ENCODE peak calls at places on chromosomes 13 and 19, in four cellular contexts. One of them, this sample, is unnamed.

GRCh38 chr19:45568732-45569131 is 15.9 kb downstream of the OPA3 start:
- DNase-seq in fibroblast of mammary gland: peak
- DNase-seq in left lung: no peak
- DNase-seq in uterus: no peak
- DNase-seq in this sample: peak

GRCh38 chr13:41941174-41941573 is 19.7 kb downstream of the VWA8 start:
- DNase-seq in fibroblast of mammary gland: no peak
- DNase-seq in left lung: no peak
- DNase-seq in uterus: no peak
- DNase-seq in this sample: peak

GRCh38 chr13:63843766-63844699 is 2428.4 kb upstream of the PCDH20 start:
- DNase-seq in fibroblast of mammary gland: no peak
- DNase-seq in left lung: no peak
- DNase-seq in uterus: no peak
- DNase-seq in this sample: no peak

GRCh38 chr13:60453490-60453889 is 56.5 kb downstream of the TDRD3 start:
- DNase-seq in fibroblast of mammary gland: peak
- DNase-seq in left lung: no peak
- DNase-seq in uterus: no peak
- DNase-seq in this sample: peak

GRCh38 chr19:42634409-42635232 is 39.9 kb upstream of the CEACAM8 start:
- DNase-seq in fibroblast of mammary gland: peak
- DNase-seq in left lung: no peak
- DNase-seq in uterus: no peak
- DNase-seq in this sample: peak

GRCh38 chr13:24272452-24273161 is 36.8 kb upstream of the C1QTNF9 start:
- DNase-seq in fibroblast of mammary gland: no peak
- DNase-seq in left lung: peak
- DNase-seq in uterus: peak
- DNase-seq in this sample: no peak

GRCh38 chr19:6066661-6067646 is 43.3 kb downstream of the RFX2 start:
- DNase-seq in fibroblast of mammary gland: peak
- DNase-seq in left lung: peak
- DNase-seq in uterus: peak
- DNase-seq in this sample: peak

GRCh38 chr13:75101997-75102720 is 379.8 kb downstream of the TBC1D4 start:
- DNase-seq in fibroblast of mammary gland: peak
- DNase-seq in left lung: no peak
- DNase-seq in uterus: no peak
- DNase-seq in this sample: peak

GRCh38 chr13:32642316-32642715 is 56.1 kb downstream of the PDS5B start:
- DNase-seq in fibroblast of mammary gland: no peak
- DNase-seq in left lung: no peak
- DNase-seq in uterus: no peak
- DNase-seq in this sample: no peak

GRCh38 chr19:47447470-47448359 is 24.0 kb downstream of the SLC8A2 start:
- DNase-seq in fibroblast of mammary gland: peak
- DNase-seq in left lung: no peak
- DNase-seq in uterus: peak
- DNase-seq in this sample: no peak

GRCh38 chr13:72255908-72256307 is 388.9 kb upstream of the DACH1 start:
- DNase-seq in fibroblast of mammary gland: peak
- DNase-seq in left lung: no peak
- DNase-seq in uterus: no peak
- DNase-seq in this sample: peak

GRCh38 chr19:49149652-49150105 is 5.5 kb downstream of the HRC start:
- DNase-seq in fibroblast of mammary gland: peak
- DNase-seq in left lung: peak
- DNase-seq in uterus: peak
- DNase-seq in this sample: peak

GRCh38 chr13:93244141-93244917 is 17.7 kb downstream of the GPC6 start:
- DNase-seq in fibroblast of mammary gland: peak
- DNase-seq in left lung: no peak
- DNase-seq in uterus: no peak
- DNase-seq in this sample: peak

GRCh38 chr19:35294328-35294727 is 2.4 kb downstream of the MAG start:
- DNase-seq in fibroblast of mammary gland: no peak
- DNase-seq in left lung: no peak
- DNase-seq in uterus: no peak
- DNase-seq in this sample: peak

GRCh38 chr13:80413611-80414010 is 72.7 kb upstream of the SPRY2 start:
- DNase-seq in fibroblast of mammary gland: no peak
- DNase-seq in left lung: no peak
- DNase-seq in uterus: no peak
- DNase-seq in this sample: no peak

GRCh38 chr13:99064624-99065249 is 86.9 kb upstream of the DOCK9 start:
- DNase-seq in fibroblast of mammary gland: no peak
- DNase-seq in left lung: no peak
- DNase-seq in uterus: no peak
- DNase-seq in this sample: no peak

GRCh38 chr13:31631071-31631470 is 108.3 kb upstream of the RXFP2 start:
- DNase-seq in fibroblast of mammary gland: peak
- DNase-seq in left lung: no peak
- DNase-seq in uterus: no peak
- DNase-seq in this sample: no peak

GRCh38 chr19:29965529-29965928 is 23.5 kb downstream of the URI1 start:
- DNase-seq in fibroblast of mammary gland: peak
- DNase-seq in left lung: no peak
- DNase-seq in uterus: no peak
- DNase-seq in this sample: peak

GRCh38 chr19:49362048-49362925 is at the start of gene TEAD2:
- DNase-seq in fibroblast of mammary gland: peak
- DNase-seq in left lung: peak
- DNase-seq in uterus: peak
- DNase-seq in this sample: peak

GRCh38 chr13:112205990-112206389 is 139.0 kb downstream of the SOX1 start:
- DNase-seq in fibroblast of mammary gland: no peak
- DNase-seq in left lung: no peak
- DNase-seq in uterus: no peak
- DNase-seq in this sample: no peak

GRCh38 chr19:40191836-40192646 is 815 bp downstream of the MAP3K10 start:
- DNase-seq in fibroblast of mammary gland: peak
- DNase-seq in left lung: no peak
- DNase-seq in uterus: no peak
- DNase-seq in this sample: peak

GRCh38 chr13:61685683-61686013 is 270.0 kb upstream of the PCDH20 start:
- DNase-seq in fibroblast of mammary gland: no peak
- DNase-seq in left lung: no peak
- DNase-seq in uterus: no peak
- DNase-seq in this sample: no peak

GRCh38 chr13:99376132-99376531 is 68.9 kb upstream of the GPR183 start:
- DNase-seq in fibroblast of mammary gland: no peak
- DNase-seq in left lung: peak
- DNase-seq in uterus: no peak
- DNase-seq in this sample: no peak

GRCh38 chr13:76820759-76821158 is 65.4 kb downstream of the KCTD12 start:
- DNase-seq in fibroblast of mammary gland: peak
- DNase-seq in left lung: no peak
- DNase-seq in uterus: peak
- DNase-seq in this sample: peak

GRCh38 chr19:50159078-50159477 is 4.0 kb downstream of the IZUMO2 start:
- DNase-seq in fibroblast of mammary gland: no peak
- DNase-seq in left lung: no peak
- DNase-seq in uterus: no peak
- DNase-seq in this sample: no peak

GRCh38 chr13:27293873-27294515 is 23.4 kb downstream of the RASL11A start:
- DNase-seq in fibroblast of mammary gland: no peak
- DNase-seq in left lung: no peak
- DNase-seq in uterus: no peak
- DNase-seq in this sample: no peak

GRCh38 chr19:51195616-51196015 is 29.3 kb upstream of the CD33 start:
- DNase-seq in fibroblast of mammary gland: no peak
- DNase-seq in left lung: no peak
- DNase-seq in uterus: no peak
- DNase-seq in this sample: no peak

GRCh38 chr19:51192689-51193088 is 32.2 kb upstream of the CD33 start:
- DNase-seq in fibroblast of mammary gland: no peak
- DNase-seq in left lung: no peak
- DNase-seq in uterus: no peak
- DNase-seq in this sample: no peak

GRCh38 chr19:51196181-51196580 is 28.7 kb upstream of the CD33 start:
- DNase-seq in fibroblast of mammary gland: no peak
- DNase-seq in left lung: no peak
- DNase-seq in uterus: no peak
- DNase-seq in this sample: no peak

GRCh38 chr19:51194527-51195315 is 30.2 kb upstream of the CD33 start:
- DNase-seq in fibroblast of mammary gland: no peak
- DNase-seq in left lung: no peak
- DNase-seq in uterus: no peak
- DNase-seq in this sample: no peak

GRCh38 chr19:51195316-51195586 is 29.6 kb upstream of the CD33 start:
- DNase-seq in fibroblast of mammary gland: no peak
- DNase-seq in left lung: no peak
- DNase-seq in uterus: no peak
- DNase-seq in this sample: no peak
- H3K4me3 ChIP-seq in fibroblast of mammary gland: no peak
- H3K4me3 ChIP-seq in left lung: no peak
- H3K4me3 ChIP-seq in uterus: no peak
- H3K4me3 ChIP-seq in this sample: no peak

DNA sequence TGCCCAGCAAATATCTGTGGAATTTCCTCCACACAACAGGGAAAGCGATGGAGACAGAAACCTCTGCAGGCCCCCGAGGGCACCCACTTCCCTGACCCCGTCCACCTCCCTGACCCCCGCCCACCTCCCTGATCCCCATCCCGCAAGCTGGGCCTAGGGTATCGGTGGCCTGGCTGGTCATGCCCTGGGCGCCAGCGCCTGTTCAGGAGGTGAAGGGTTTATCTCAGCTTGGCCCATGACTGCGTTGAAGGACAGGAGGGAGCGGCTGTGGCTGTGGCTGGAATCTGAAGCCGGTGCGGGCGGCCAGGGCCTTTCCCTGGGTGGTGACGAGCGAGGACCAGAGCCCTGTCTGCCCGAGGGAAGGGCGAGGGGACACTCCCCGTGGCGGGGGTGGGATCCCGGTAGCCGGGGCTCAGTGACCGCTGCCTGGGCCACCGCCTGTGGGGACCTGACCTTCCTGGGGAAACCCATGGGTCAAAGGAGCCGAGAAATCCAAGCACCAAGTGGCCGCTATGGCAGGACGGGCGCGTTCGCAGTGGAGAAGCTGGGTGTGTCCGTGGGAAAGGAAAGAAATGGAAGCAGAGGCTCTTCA is 20.7 kb downstream of the GAS6 start:
- DNase-seq in fibroblast of mammary gland: no peak
- DNase-seq in left lung: no peak
- DNase-seq in uterus: peak
- DNase-seq in this sample: no peak
- TF ChIP-seq CTCF in fibroblast of mammary gland: no peak
- TF ChIP-seq CTCF in left lung: no peak
- TF ChIP-seq CTCF in uterus: no peak
- TF ChIP-seq CTCF in this sample: no peak

GRCh38 chr19:1750343-1751021 is 2.8 kb upstream of the ONECUT3 start:
- DNase-seq in fibroblast of mammary gland: no peak
- DNase-seq in left lung: no peak
- DNase-seq in uterus: no peak
- DNase-seq in this sample: no peak

GRCh38 chr19:1751367-1752008 is 1.8 kb upstream of the ONECUT3 start:
- DNase-seq in fibroblast of mammary gland: no peak
- DNase-seq in left lung: no peak
- DNase-seq in uterus: no peak
- DNase-seq in this sample: no peak

GRCh38 chr19:1748703-1749341 is 4.5 kb upstream of the ONECUT3 start:
- DNase-seq in fibroblast of mammary gland: no peak
- DNase-seq in left lung: no peak
- DNase-seq in uterus: no peak
- DNase-seq in this sample: no peak

GRCh38 chr19:1748115-1748702 is 5.1 kb upstream of the ONECUT3 start:
- DNase-seq in fibroblast of mammary gland: no peak
- DNase-seq in left lung: no peak
- DNase-seq in uterus: no peak
- DNase-seq in this sample: no peak

GRCh38 chr19:1749373-1750342 is 3.6 kb upstream of the ONECUT3 start:
- DNase-seq in fibroblast of mammary gland: no peak
- DNase-seq in left lung: no peak
- DNase-seq in uterus: no peak
- DNase-seq in this sample: no peak
- H3K4me3 ChIP-seq in fibroblast of mammary gland: no peak
- H3K4me3 ChIP-seq in left lung: no peak
- H3K4me3 ChIP-seq in uterus: no peak
- H3K4me3 ChIP-seq in this sample: no peak

GRCh38 chr19:58305932-58306323 is 751 bp downstream of the ERVK3-1 start:
- DNase-seq in fibroblast of mammary gland: peak
- DNase-seq in left lung: no peak
- DNase-seq in uterus: no peak
- DNase-seq in this sample: peak

GRCh38 chr19:58307736-58308135 is 2.6 kb downstream of the ERVK3-1 start:
- DNase-seq in fibroblast of mammary gland: no peak
- DNase-seq in left lung: no peak
- DNase-seq in uterus: no peak
- DNase-seq in this sample: no peak

GRCh38 chr19:58304748-58305064 is 471 bp upstream of the ERVK3-1 start:
- DNase-seq in fibroblast of mammary gland: no peak
- DNase-seq in left lung: no peak
- DNase-seq in uterus: no peak
- DNase-seq in this sample: no peak

GRCh38 chr19:58304255-58304654 is 922 bp upstream of the ERVK3-1 start:
- DNase-seq in fibroblast of mammary gland: no peak
- DNase-seq in left lung: no peak
- DNase-seq in uterus: no peak
- DNase-seq in this sample: no peak

DNA sequence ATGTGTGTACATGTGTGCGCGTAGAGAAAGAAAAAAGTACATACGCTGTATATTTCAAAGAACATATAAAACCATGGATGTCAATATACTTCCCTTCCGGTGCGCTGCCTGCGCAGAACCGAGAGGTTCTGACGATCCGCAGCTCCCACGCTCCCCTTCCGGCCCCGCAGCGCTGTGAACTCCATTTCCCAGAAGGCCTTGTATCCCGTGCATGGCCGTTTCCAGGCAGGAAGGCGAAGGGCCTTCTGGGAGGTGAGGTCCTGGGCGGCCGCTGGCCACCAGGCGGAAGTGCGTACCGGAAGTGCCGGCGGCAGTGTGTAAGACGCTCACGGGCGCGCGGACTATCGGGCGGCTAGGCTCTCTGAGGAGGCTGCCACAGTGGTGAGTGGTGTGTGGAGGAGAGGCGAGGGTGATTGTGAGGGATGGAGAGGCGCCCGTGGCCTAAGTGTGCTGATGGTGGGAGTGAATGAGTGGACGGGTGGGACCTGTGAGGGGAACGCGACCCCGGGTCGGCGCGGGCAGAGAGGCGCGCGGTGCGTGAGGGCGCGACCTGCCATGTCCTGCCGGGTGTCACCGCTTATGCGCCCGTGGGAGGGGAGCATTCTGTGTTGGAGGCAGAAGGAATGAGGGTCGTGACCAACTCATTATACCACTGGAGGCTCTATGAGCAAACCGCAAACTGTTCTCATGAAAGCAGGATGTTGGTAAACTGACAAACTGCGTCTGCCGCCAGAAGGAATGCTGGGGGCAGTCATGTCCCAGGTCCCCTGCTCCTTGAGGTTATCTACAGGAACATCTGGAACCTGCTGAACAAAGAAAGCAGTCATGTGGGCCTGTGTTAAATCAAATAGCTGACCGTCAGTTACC is at the start of gene ERVK3-1:
- DNase-seq in fibroblast of mammary gland: peak
- DNase-seq in left lung: peak
- DNase-seq in uterus: peak
- DNase-seq in this sample: peak
- TF ChIP-seq CTCF in fibroblast of mammary gland: no peak
- TF ChIP-seq CTCF in left lung: no peak
- TF ChIP-seq CTCF in uterus: peak
- TF ChIP-seq CTCF in this sample: no peak

GRCh38 chr19:31715249-31715944 is 366.2 kb upstream of the TSHZ3 start:
- DNase-seq in fibroblast of mammary gland: peak
- DNase-seq in left lung: no peak
- DNase-seq in uterus: no peak
- DNase-seq in this sample: peak
- H3K4me3 ChIP-seq in fibroblast of mammary gland: no peak
- H3K4me3 ChIP-seq in left lung: no peak
- H3K4me3 ChIP-seq in uterus: no peak
- H3K4me3 ChIP-seq in this sample: no peak

This sample was measured in choroid plexus epithelial cell.